ENCODE peak calls at places on chromosome 1, in six cellular contexts. One of them, this sample, is unnamed.

GRCh38 chr1:203555484-203556046 is 61.6 kb downstream of the OPTC start:
- DNase-seq in astrocyte of the hippocampus: no peak
- DNase-seq in AG08396: no peak
- DNase-seq in lower leg skin: no peak
- DNase-seq in NCI-H1092 treated with DMSO at 0.1 percent for 48 hours: no peak
- DNase-seq in activated gamma-delta T cell treated with Interleukin-2 at 50 U/mL for 16 hours: no peak
- DNase-seq in this sample: peak; percentile 26

GRCh38 chr1:167927075-167927754 is 9.3 kb upstream of the DCAF6 start:
- DNase-seq in astrocyte of the hippocampus: no peak
- DNase-seq in AG08396: no peak
- DNase-seq in lower leg skin: no peak
- DNase-seq in NCI-H1092 treated with DMSO at 0.1 percent for 48 hours: no peak
- DNase-seq in activated gamma-delta T cell treated with Interleukin-2 at 50 U/mL for 16 hours: no peak
- DNase-seq in this sample: no peak

GRCh38 chr1:218274551-218274950 is 10.5 kb upstream of the RRP15 start:
- DNase-seq in astrocyte of the hippocampus: no peak
- DNase-seq in AG08396: no peak
- DNase-seq in lower leg skin: no peak
- DNase-seq in NCI-H1092 treated with DMSO at 0.1 percent for 48 hours: no peak
- DNase-seq in activated gamma-delta T cell treated with Interleukin-2 at 50 U/mL for 16 hours: no peak
- DNase-seq in this sample: no peak

GRCh38 chr1:116668277-116668676 is 744 bp upstream of the IGSF3 start:
- DNase-seq in astrocyte of the hippocampus: no peak
- DNase-seq in AG08396: no peak
- DNase-seq in lower leg skin: no peak
- DNase-seq in NCI-H1092 treated with DMSO at 0.1 percent for 48 hours: no peak
- DNase-seq in activated gamma-delta T cell treated with Interleukin-2 at 50 U/mL for 16 hours: no peak
- DNase-seq in this sample: no peak

GRCh38 chr1:236273358-236273757 is 8.4 kb downstream of the ERO1B start:
- DNase-seq in astrocyte of the hippocampus: no peak
- DNase-seq in AG08396: no peak
- DNase-seq in lower leg skin: no peak
- DNase-seq in NCI-H1092 treated with DMSO at 0.1 percent for 48 hours: no peak
- DNase-seq in activated gamma-delta T cell treated with Interleukin-2 at 50 U/mL for 16 hours: no peak
- DNase-seq in this sample: no peak

GRCh38 chr1:39540504-39541031 is 36.0 kb downstream of the PABPC4 start:
- DNase-seq in astrocyte of the hippocampus: no peak
- DNase-seq in AG08396: peak; percentile 49
- DNase-seq in lower leg skin: peak; percentile 74
- DNase-seq in NCI-H1092 treated with DMSO at 0.1 percent for 48 hours: no peak
- DNase-seq in activated gamma-delta T cell treated with Interleukin-2 at 50 U/mL for 16 hours: no peak
- DNase-seq in this sample: no peak

GRCh38 chr1:193185861-193186714 is at the start of gene B3GALT2:
- DNase-seq in astrocyte of the hippocampus: peak; percentile 51
- DNase-seq in AG08396: peak; percentile 12
- DNase-seq in lower leg skin: no peak
- DNase-seq in NCI-H1092 treated with DMSO at 0.1 percent for 48 hours: peak; percentile 95
- DNase-seq in activated gamma-delta T cell treated with Interleukin-2 at 50 U/mL for 16 hours: no peak
- DNase-seq in this sample: no peak

GRCh38 chr1:221097479-221098281 is 218.4 kb downstream of the HLX start:
- DNase-seq in astrocyte of the hippocampus: peak; percentile 74
- DNase-seq in AG08396: peak; percentile 29
- DNase-seq in lower leg skin: no peak
- DNase-seq in NCI-H1092 treated with DMSO at 0.1 percent for 48 hours: no peak
- DNase-seq in activated gamma-delta T cell treated with Interleukin-2 at 50 U/mL for 16 hours: no peak
- DNase-seq in this sample: no peak

GRCh38 chr1:245383396-245384330 is 228.9 kb downstream of the KIF26B start:
- DNase-seq in astrocyte of the hippocampus: no peak
- DNase-seq in AG08396: no peak
- DNase-seq in lower leg skin: no peak
- DNase-seq in NCI-H1092 treated with DMSO at 0.1 percent for 48 hours: no peak
- DNase-seq in activated gamma-delta T cell treated with Interleukin-2 at 50 U/mL for 16 hours: no peak
- DNase-seq in this sample: no peak

GRCh38 chr1:46458846-46459245 is 30.8 kb upstream of the DMBX1 start:
- DNase-seq in astrocyte of the hippocampus: no peak
- DNase-seq in AG08396: no peak
- DNase-seq in lower leg skin: no peak
- DNase-seq in NCI-H1092 treated with DMSO at 0.1 percent for 48 hours: no peak
- DNase-seq in activated gamma-delta T cell treated with Interleukin-2 at 50 U/mL for 16 hours: no peak
- DNase-seq in this sample: no peak

GRCh38 chr1:117537291-117537920 is 68.4 kb upstream of the TENT5C start:
- DNase-seq in astrocyte of the hippocampus: no peak
- DNase-seq in AG08396: no peak
- DNase-seq in lower leg skin: peak; percentile 21
- DNase-seq in NCI-H1092 treated with DMSO at 0.1 percent for 48 hours: no peak
- DNase-seq in activated gamma-delta T cell treated with Interleukin-2 at 50 U/mL for 16 hours: no peak
- DNase-seq in this sample: no peak

GRCh38 chr1:35369922-35370671 is 101.6 kb downstream of the ZMYM4 start:
- DNase-seq in astrocyte of the hippocampus: peak; percentile 80
- DNase-seq in AG08396: peak; percentile 66
- DNase-seq in lower leg skin: no peak
- DNase-seq in NCI-H1092 treated with DMSO at 0.1 percent for 48 hours: no peak
- DNase-seq in activated gamma-delta T cell treated with Interleukin-2 at 50 U/mL for 16 hours: no peak
- DNase-seq in this sample: peak; percentile 79

GRCh38 chr1:212954514-212954913 is 4.2 kb downstream of the VASH2 start:
- DNase-seq in astrocyte of the hippocampus: no peak
- DNase-seq in AG08396: no peak
- DNase-seq in lower leg skin: no peak
- DNase-seq in NCI-H1092 treated with DMSO at 0.1 percent for 48 hours: no peak
- DNase-seq in activated gamma-delta T cell treated with Interleukin-2 at 50 U/mL for 16 hours: no peak
- DNase-seq in this sample: no peak

GRCh38 chr1:6001992-6002576 is 9.9 kb upstream of the NPHP4 start:
- DNase-seq in astrocyte of the hippocampus: peak; percentile 34
- DNase-seq in AG08396: no peak
- DNase-seq in lower leg skin: no peak
- DNase-seq in NCI-H1092 treated with DMSO at 0.1 percent for 48 hours: peak; percentile 98
- DNase-seq in activated gamma-delta T cell treated with Interleukin-2 at 50 U/mL for 16 hours: no peak
- DNase-seq in this sample: no peak

GRCh38 chr1:29736582-29737188 is 500.4 kb downstream of the PTPRU start:
- DNase-seq in astrocyte of the hippocampus: peak; percentile 83
- DNase-seq in AG08396: peak; percentile 63
- DNase-seq in lower leg skin: peak; percentile 17
- DNase-seq in NCI-H1092 treated with DMSO at 0.1 percent for 48 hours: no peak
- DNase-seq in activated gamma-delta T cell treated with Interleukin-2 at 50 U/mL for 16 hours: no peak
- DNase-seq in this sample: no peak

GRCh38 chr1:243837907-243838546 is 12.0 kb downstream of the AKT3 start:
- DNase-seq in astrocyte of the hippocampus: no peak
- DNase-seq in AG08396: no peak
- DNase-seq in lower leg skin: no peak
- DNase-seq in NCI-H1092 treated with DMSO at 0.1 percent for 48 hours: no peak
- DNase-seq in activated gamma-delta T cell treated with Interleukin-2 at 50 U/mL for 16 hours: no peak
- DNase-seq in this sample: no peak

GRCh38 chr1:224517171-224517570 is 82.6 kb upstream of the WDR26 start:
- DNase-seq in astrocyte of the hippocampus: no peak
- DNase-seq in AG08396: no peak
- DNase-seq in lower leg skin: no peak
- DNase-seq in NCI-H1092 treated with DMSO at 0.1 percent for 48 hours: no peak
- DNase-seq in activated gamma-delta T cell treated with Interleukin-2 at 50 U/mL for 16 hours: no peak
- DNase-seq in this sample: no peak

GRCh38 chr1:192852001-192852400 is 43.2 kb downstream of the RGS2 start:
- DNase-seq in astrocyte of the hippocampus: no peak
- DNase-seq in AG08396: no peak
- DNase-seq in lower leg skin: no peak
- DNase-seq in NCI-H1092 treated with DMSO at 0.1 percent for 48 hours: no peak
- DNase-seq in activated gamma-delta T cell treated with Interleukin-2 at 50 U/mL for 16 hours: no peak
- DNase-seq in this sample: no peak

GRCh38 chr1:43315963-43316737 is 15.4 kb downstream of the TIE1 start:
- DNase-seq in astrocyte of the hippocampus: no peak
- DNase-seq in AG08396: no peak
- DNase-seq in lower leg skin: no peak
- DNase-seq in NCI-H1092 treated with DMSO at 0.1 percent for 48 hours: no peak
- DNase-seq in activated gamma-delta T cell treated with Interleukin-2 at 50 U/mL for 16 hours: no peak
- DNase-seq in this sample: no peak

GRCh38 chr1:231921951-231922350 is 295.4 kb downstream of the DISC1 start:
- DNase-seq in astrocyte of the hippocampus: no peak
- DNase-seq in AG08396: no peak
- DNase-seq in lower leg skin: no peak
- DNase-seq in NCI-H1092 treated with DMSO at 0.1 percent for 48 hours: no peak
- DNase-seq in activated gamma-delta T cell treated with Interleukin-2 at 50 U/mL for 16 hours: no peak
- DNase-seq in this sample: no peak

GRCh38 chr1:15457484-15458027 is 1.0 kb downstream of the CELA2A start:
- DNase-seq in astrocyte of the hippocampus: no peak
- DNase-seq in AG08396: no peak
- DNase-seq in lower leg skin: no peak
- DNase-seq in NCI-H1092 treated with DMSO at 0.1 percent for 48 hours: no peak
- DNase-seq in activated gamma-delta T cell treated with Interleukin-2 at 50 U/mL for 16 hours: no peak
- DNase-seq in this sample: no peak

GRCh38 chr1:67843335-67843734 is 10.1 kb upstream of the GNG12 start:
- DNase-seq in astrocyte of the hippocampus: no peak
- DNase-seq in AG08396: no peak
- DNase-seq in lower leg skin: no peak
- DNase-seq in NCI-H1092 treated with DMSO at 0.1 percent for 48 hours: no peak
- DNase-seq in activated gamma-delta T cell treated with Interleukin-2 at 50 U/mL for 16 hours: no peak
- DNase-seq in this sample: no peak

GRCh38 chr1:118948351-118948750 is 39.8 kb downstream of the TBX15 start:
- DNase-seq in astrocyte of the hippocampus: no peak
- DNase-seq in AG08396: no peak
- DNase-seq in lower leg skin: no peak
- DNase-seq in NCI-H1092 treated with DMSO at 0.1 percent for 48 hours: no peak
- DNase-seq in activated gamma-delta T cell treated with Interleukin-2 at 50 U/mL for 16 hours: no peak
- DNase-seq in this sample: no peak

GRCh38 chr1:2300004-2300771 is 72.1 kb downstream of the SKI start:
- DNase-seq in astrocyte of the hippocampus: no peak
- DNase-seq in AG08396: no peak
- DNase-seq in lower leg skin: no peak
- DNase-seq in NCI-H1092 treated with DMSO at 0.1 percent for 48 hours: no peak
- DNase-seq in activated gamma-delta T cell treated with Interleukin-2 at 50 U/mL for 16 hours: peak; percentile 75
- DNase-seq in this sample: no peak

GRCh38 chr1:225343618-225344017 is 84.2 kb downstream of the LBR start:
- DNase-seq in astrocyte of the hippocampus: no peak
- DNase-seq in AG08396: no peak
- DNase-seq in lower leg skin: no peak
- DNase-seq in NCI-H1092 treated with DMSO at 0.1 percent for 48 hours: peak; percentile 4
- DNase-seq in activated gamma-delta T cell treated with Interleukin-2 at 50 U/mL for 16 hours: no peak
- DNase-seq in this sample: no peak

GRCh38 chr1:78652019-78652560 is 2.5 kb downstream of the IFI44 start:
- DNase-seq in astrocyte of the hippocampus: no peak
- DNase-seq in AG08396: no peak
- DNase-seq in lower leg skin: no peak
- DNase-seq in NCI-H1092 treated with DMSO at 0.1 percent for 48 hours: no peak
- DNase-seq in activated gamma-delta T cell treated with Interleukin-2 at 50 U/mL for 16 hours: no peak
- DNase-seq in this sample: no peak

GRCh38 chr1:234725177-234726132 is 115.5 kb upstream of the IRF2BP2 start:
- DNase-seq in astrocyte of the hippocampus: peak; percentile 45
- DNase-seq in AG08396: no peak
- DNase-seq in lower leg skin: peak; percentile 50
- DNase-seq in NCI-H1092 treated with DMSO at 0.1 percent for 48 hours: peak; percentile 94
- DNase-seq in activated gamma-delta T cell treated with Interleukin-2 at 50 U/mL for 16 hours: peak; percentile 43
- DNase-seq in this sample: peak; percentile 58

GRCh38 chr1:153560771-153561170 is 4.9 kb downstream of the S100A2 start:
- DNase-seq in astrocyte of the hippocampus: no peak
- DNase-seq in AG08396: no peak
- DNase-seq in lower leg skin: no peak
- DNase-seq in NCI-H1092 treated with DMSO at 0.1 percent for 48 hours: no peak
- DNase-seq in activated gamma-delta T cell treated with Interleukin-2 at 50 U/mL for 16 hours: no peak
- DNase-seq in this sample: no peak

GRCh38 chr1:84352298-84353106 is 45.8 kb upstream of the DNASE2B start:
- DNase-seq in astrocyte of the hippocampus: no peak
- DNase-seq in AG08396: no peak
- DNase-seq in lower leg skin: no peak
- DNase-seq in NCI-H1092 treated with DMSO at 0.1 percent for 48 hours: no peak
- DNase-seq in activated gamma-delta T cell treated with Interleukin-2 at 50 U/mL for 16 hours: no peak
- DNase-seq in this sample: no peak

GRCh38 chr1:153503766-153504165 is 32.0 kb downstream of the S100A6 start:
- DNase-seq in astrocyte of the hippocampus: no peak
- DNase-seq in AG08396: no peak
- DNase-seq in lower leg skin: no peak
- DNase-seq in NCI-H1092 treated with DMSO at 0.1 percent for 48 hours: no peak
- DNase-seq in activated gamma-delta T cell treated with Interleukin-2 at 50 U/mL for 16 hours: no peak
- DNase-seq in this sample: no peak

GRCh38 chr1:2547210-2548067 is 8.7 kb upstream of the TNFRSF14 start:
- DNase-seq in astrocyte of the hippocampus: no peak
- DNase-seq in AG08396: no peak
- DNase-seq in lower leg skin: no peak
- DNase-seq in NCI-H1092 treated with DMSO at 0.1 percent for 48 hours: no peak
- DNase-seq in activated gamma-delta T cell treated with Interleukin-2 at 50 U/mL for 16 hours: peak; percentile 52
- DNase-seq in this sample: no peak

GRCh38 chr1:34984435-34985062 is 598 bp downstream of the TMEM35B start:
- DNase-seq in astrocyte of the hippocampus: no peak
- DNase-seq in AG08396: peak; percentile 50
- DNase-seq in lower leg skin: peak; percentile 24
- DNase-seq in NCI-H1092 treated with DMSO at 0.1 percent for 48 hours: peak; percentile 21
- DNase-seq in activated gamma-delta T cell treated with Interleukin-2 at 50 U/mL for 16 hours: no peak
- DNase-seq in this sample: peak; percentile 51